ENCODE peak calls at places on chromosome 21, in nine cellular contexts. Z is MV-4-11; F is stimulated activated CD8-positive, alpha-beta memory T cell treated with anti-CD3 and anti-CD28 coated beads, Interleukin-15, amount 100 ng/mL, for 24 hours; J is heart right ventricle; P is prostate gland; D is occipital lobe; T is posterior vena cava; L is GM03348; M is endodermal cell. U is an unnamed sample.

GRCh38 chr21:34690041-34690792 is 21.4 kb downstream of the CLIC6 start:
- DNase-seq in L (no peak), M (peak), F (no peak), Z (no peak), P (no peak), J (no peak), T (no peak), D (no peak), U (no peak)

GRCh38 chr21:36203603-36203889 is 46.9 kb downstream of the DOP1B start:
- DNase-seq in P (no peak), J (no peak), D (no peak), F (no peak), T (peak), L (peak), Z (no peak), M (no peak), U (peak)

GRCh38 chr21:31161157-31161556 is 122.9 kb upstream of the KRTAP19-8 start:
- DNase-seq in F (no peak), D (peak), M (peak), J (no peak), L (peak), Z (no peak), T (no peak), P (no peak), U (peak)

GRCh38 chr21:36350282-36350910 is 30.4 kb downstream of the MORC3 start:
- DNase-seq in J (no peak), P (no peak), F (no peak), L (peak), T (no peak), M (peak), D (no peak), Z (no peak), U (no peak)

GRCh38 chr21:41367598-41368360 is 6.0 kb downstream of the MX2 start:
- DNase-seq in P (no peak), J (no peak), Z (peak), D (no peak), T (no peak), F (no peak), L (no peak), M (peak), U (no peak)

GRCh38 chr21:45920824-45921600 is 60.6 kb upstream of the COL6A1 start:
- DNase-seq in M (no peak), T (no peak), J (no peak), F (no peak), L (no peak), D (no peak), Z (no peak), P (no peak), U (no peak)

GRCh38 chr21:38297193-38297592 is 40.4 kb downstream of the KCNJ15 start:
- DNase-seq in P (peak), D (no peak), T (no peak), Z (peak), L (peak), F (no peak), M (no peak), J (no peak), U (no peak)

GRCh38 chr21:44389335-44389734 is 35.9 kb downstream of the TRPM2 start:
- DNase-seq in J (no peak), D (no peak), T (no peak), L (no peak), F (no peak), P (no peak), Z (no peak), M (no peak), U (no peak)

GRCh38 chr21:40678681-40679284 is 168.2 kb downstream of the DSCAM start:
- DNase-seq in F (no peak), T (no peak), J (no peak), D (no peak), Z (no peak), L (no peak), P (no peak), M (no peak), U (no peak)

GRCh38 chr21:29403922-29404538 is 105.3 kb downstream of the BACH1 start:
- DNase-seq in J (no peak), D (no peak), L (no peak), M (no peak), P (no peak), T (no peak), F (no peak), Z (peak), U (no peak)

GRCh38 chr21:25664462-25665070 is 25.5 kb downstream of the JAM2 start:
- DNase-seq in Z (no peak), J (peak), M (no peak), P (no peak), D (no peak), L (no peak), F (no peak), T (no peak), U (no peak)

GRCh38 chr21:44846485-44847260 is 26.8 kb downstream of the PTTG1IP start:
- DNase-seq in L (peak), P (peak), M (no peak), D (peak), T (peak), J (no peak), F (no peak), Z (peak), U (no peak)

GRCh38 chr21:45844181-45844580 is 137.4 kb upstream of the COL6A1 start:
- DNase-seq in D (no peak), T (peak), L (no peak), J (no peak), P (no peak), F (no peak), Z (no peak), M (peak), U (no peak)

GRCh38 chr21:34362136-34362444 is 1.7 kb upstream of the KCNE2 start:
- DNase-seq in F (no peak), D (no peak), T (no peak), M (no peak), L (no peak), J (no peak), P (no peak), Z (no peak), U (no peak)

GRCh38 chr21:25550352-25550751 is 56.9 kb downstream of the MRPL39 start:
- DNase-seq in D (no peak), F (no peak), P (no peak), Z (no peak), J (no peak), T (no peak), M (no peak), L (no peak), U (no peak)

GRCh38 chr21:33931799-33932390 is 16.3 kb upstream of the ATP5PO start:
- DNase-seq in Z (peak), M (no peak), F (no peak), J (no peak), D (no peak), P (no peak), T (no peak), L (peak), U (no peak)

GRCh38 chr21:41673071-41673470 is 93.8 kb downstream of the RIPK4 start:
- DNase-seq in M (no peak), P (no peak), F (no peak), D (no peak), J (no peak), T (peak), L (no peak), Z (no peak), U (no peak)

GRCh38 chr21:28699591-28700259 is 293.0 kb downstream of the LTN1 start:
- DNase-seq in Z (peak), T (no peak), F (no peak), P (peak), M (no peak), J (no peak), D (no peak), L (no peak), U (no peak)

GRCh38 chr21:43921979-43922945 is 57.2 kb downstream of the AGPAT3 start:
- DNase-seq in Z (no peak), F (no peak), P (no peak), J (no peak), M (peak), D (no peak), T (no peak), L (no peak), U (no peak)

GRCh38 chr21:46634966-46635323 is 529 bp upstream of the PRMT2 start:
- DNase-seq in F (no peak), L (peak), D (peak), P (peak), Z (peak), T (no peak), J (peak), M (no peak), U (peak)